ENCODE peak calls at places on chromosome 6, in four cellular contexts. R, J, S and W are unnamed samples. For H3K4me1, the result is how much of the 10 kb centered on the place peaks cover.

GRCh38 chr6:148535976-148536375 is 193.3 kb downstream of the SASH1 start:
- DNase-seq in R (no peak), J (no peak), S (no peak), W (no peak)

GRCh38 chr6:148423601-148424270 is 81.1 kb downstream of the SASH1 start:
- DNase-seq in R (no peak), J (no peak), S (no peak), W (no peak)

GRCh38 chr6:89118931-89119330 is 1.1 kb upstream of the SRSF12 start:
- DNase-seq in R (no peak), J (no peak), S (no peak), W (no peak)

GRCh38 chr6:95866732-95867131 is 149.0 kb upstream of the FUT9 start:
- DNase-seq in R (no peak), J (no peak), S (no peak), W (no peak)

GRCh38 chr6:168060521-168060931 is 18.5 kb downstream of the FRMD1 start:
- DNase-seq in R (peak), J (no peak), S (no peak), W (no peak)

GRCh38 chr6:90078513-90079289 is 184.4 kb downstream of the GJA10 start:
- DNase-seq in R (no peak), J (no peak), S (no peak), W (no peak)

GRCh38 chr6:133083248-133083967 is 157.7 kb upstream of the EYA4 start:
- DNase-seq in R (no peak), J (no peak), S (no peak), W (no peak)

GRCh38 chr6:158290659-158291058 is 21.6 kb upstream of the TULP4 start:
- DNase-seq in R (no peak), J (peak), S (no peak), W (no peak)

GRCh38 chr6:12151433-12151820 is 138.7 kb upstream of the EDN1 start:
- DNase-seq in R (no peak), J (no peak), S (no peak), W (no peak)

GRCh38 chr6:37236921-37237320 is 20.7 kb upstream of the TBC1D22B start:
- DNase-seq in R (no peak), J (no peak), S (no peak), W (no peak)

GRCh38 chr6:33419580-33420492 is at the start of gene SYNGAP1:
- DNase-seq in R (peak), J (no peak), S (no peak), W (no peak)

GRCh38 chr6:69594405-69594804 is 202.4 kb downstream of the LMBRD1 start:
- DNase-seq in R (no peak), J (no peak), S (no peak), W (no peak)

GRCh38 chr6:5457036-5457435 is 195.7 kb downstream of the FARS2 start:
- DNase-seq in R (peak), J (no peak), S (no peak), W (no peak)

GRCh38 chr6:92810913-92811312 is 608.4 kb downstream of the EPHA7 start:
- DNase-seq in R (no peak), J (no peak), S (no peak), W (no peak)

GRCh38 chr6:136775548-136775947 is 16.7 kb downstream of the MAP3K5 start:
- DNase-seq in R (no peak), J (no peak), S (no peak), W (no peak)

GRCh38 chr6:37288247-37288646 is 30.3 kb upstream of the TMEM217 start:
- DNase-seq in R (no peak), J (no peak), S (no peak), W (no peak)

DNA sequence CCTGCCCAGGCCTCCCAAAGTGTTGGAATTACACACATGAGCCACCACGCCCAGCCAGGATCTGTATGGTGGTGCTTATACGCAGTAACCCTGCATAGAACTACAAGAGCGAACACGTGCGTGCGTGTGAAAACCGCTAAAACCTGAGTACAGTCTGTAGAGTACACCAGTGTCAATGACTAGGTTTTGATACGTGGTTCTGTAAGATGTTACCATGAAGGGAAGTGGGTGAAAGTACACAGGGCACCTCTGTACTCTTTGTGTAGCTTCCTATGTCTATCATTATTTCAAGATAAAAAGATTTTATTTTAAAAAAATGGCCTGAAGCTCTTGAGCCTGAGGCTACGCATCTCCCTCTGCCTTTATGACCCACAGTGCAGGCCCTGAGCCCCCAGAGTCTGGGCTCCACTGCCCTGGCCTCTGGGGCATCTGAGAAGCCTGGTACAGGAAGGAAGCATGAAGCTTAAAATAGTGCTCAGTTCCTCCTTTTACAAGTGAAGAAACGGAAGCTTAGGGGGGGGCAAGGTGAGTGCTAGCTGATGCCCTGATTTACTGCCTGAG is 21.6 kb downstream of the LY86 start:
- DNase-seq in R (no peak), J (peak), S (no peak), W (no peak)
- H3K4me1 ChIP-seq in R (under half), J (under half), S (under half), W (under half)

GRCh38 chr6:106536863-106537262 is 92.4 kb downstream of the RTN4IP1 start:
- DNase-seq in R (no peak), J (no peak), S (no peak), W (no peak)
- H3K4me1 ChIP-seq in R (under half), J (under half), S (under half), W (under half)

GRCh38 chr6:41289815-41290214 is 3.3 kb upstream of the TREM1 start:
- DNase-seq in R (no peak), J (no peak), S (no peak), W (peak)
- H3K4me1 ChIP-seq in R (under half), J (under half), S (under half), W (under half)

DNA sequence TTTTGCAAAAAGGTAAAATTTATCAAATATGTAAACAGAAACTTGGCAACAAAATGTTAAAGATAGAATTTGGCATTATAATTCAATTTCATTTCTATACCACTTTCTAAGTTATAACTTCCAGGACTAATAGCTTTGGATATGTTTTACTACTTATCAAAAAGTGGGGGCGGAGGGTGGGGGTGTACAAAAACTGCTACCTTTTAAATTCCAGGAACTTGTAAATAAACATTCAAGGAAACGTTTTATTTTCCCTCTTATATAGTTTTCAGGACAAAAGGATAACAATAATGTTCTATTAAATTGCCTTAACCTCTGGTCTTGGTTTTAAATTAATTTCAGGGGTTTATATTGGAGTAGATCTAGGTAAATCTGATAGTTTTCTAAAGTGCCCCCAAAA is 103.8 kb downstream of the DST start:
- DNase-seq in R (no peak), J (no peak), S (no peak), W (no peak)
- H3K4me1 ChIP-seq in R (half or more), J (under half), S (under half), W (under half)

GRCh38 chr6:45487645-45488044 is 109.9 kb upstream of the SUPT3H start:
- DNase-seq in R (no peak), J (no peak), S (no peak), W (no peak)
- H3K4me1 ChIP-seq in R (under half), J (under half), S (under half), W (under half)

GRCh38 chr6:20564269-20564668 is 30.0 kb downstream of the CDKAL1 start:
- DNase-seq in R (no peak), J (no peak), S (no peak), W (no peak)
- H3K4me1 ChIP-seq in R (under half), J (under half), S (under half), W (under half)

GRCh38 chr6:128632131-128632530 is 111.7 kb upstream of the PTPRK start:
- DNase-seq in R (no peak), J (no peak), S (no peak), W (no peak)
- H3K4me1 ChIP-seq in R (under half), J (under half), S (under half), W (under half)

GRCh38 chr6:13261464-13261994 is 66.8 kb downstream of the TBC1D7 start:
- DNase-seq in R (no peak), J (no peak), S (no peak), W (no peak)
- H3K4me1 ChIP-seq in R (under half), J (under half), S (under half), W (under half)

GRCh38 chr6:7219310-7219709 is 93.7 kb downstream of the SSR1 start:
- DNase-seq in R (peak), J (no peak), S (no peak), W (no peak)
- H3K4me1 ChIP-seq in R (half or more), J (under half), S (under half), W (under half)